ENCODE peak calls at places on chromosomes 11 and 22, in nine cellular contexts. Y is stimulated activated CD8-positive, alpha-beta memory T cell treated with anti-CD3 and anti-CD28 coated beads, Interleukin-2, amount 100 ng/mL, for 1 hour; H is NT2/D1; A is chondrocyte; C is hypothalamus; F is RPMI8226; V is activated gamma-delta T cell treated with Interleukin-2 at 50 U/mL for 16 hours; M is heart left ventricle; L is fibroblast of lung. P is an unnamed sample.

GRCh38 chr11:118908931-118909618 is 16.7 kb downstream of the BCL9L start:
- DNase-seq in Y (no peak), M (peak), F (no peak), H (no peak), C (no peak), A (peak), L (peak), V (no peak), P (peak)

GRCh38 chr22:47692811-47693210 is 930.4 kb downstream of the TBC1D22A start:
- DNase-seq in A (no peak), F (no peak), C (no peak), H (no peak), V (no peak), Y (no peak), L (no peak), M (no peak), P (no peak)

GRCh38 chr11:27402450-27402849 is 39.4 kb upstream of the CCDC34 start:
- DNase-seq in C (no peak), L (no peak), A (no peak), M (no peak), V (no peak), H (no peak), Y (no peak), F (no peak), P (no peak)

GRCh38 chr11:119742263-119742861 is 13.4 kb upstream of the NECTIN1 start:
- DNase-seq in F (no peak), L (no peak), V (no peak), M (no peak), C (no peak), Y (no peak), A (no peak), H (no peak), P (no peak)

GRCh38 chr22:22974795-22975580 is 87.4 kb downstream of the IGLL5 start:
- DNase-seq in H (no peak), M (no peak), C (no peak), L (no peak), Y (no peak), F (no peak), V (no peak), A (no peak), P (no peak)

GRCh38 chr11:69942333-69942820 is 123.2 kb upstream of the FGF3 start:
- DNase-seq in M (no peak), V (no peak), L (no peak), F (no peak), H (no peak), Y (no peak), C (no peak), A (peak), P (no peak)

GRCh38 chr22:35477911-35478582 is 62.6 kb upstream of the RASD2 start:
- DNase-seq in Y (no peak), M (peak), V (no peak), A (no peak), C (no peak), H (no peak), L (peak), F (peak), P (peak)

GRCh38 chr11:15258433-15259350 is 144.0 kb downstream of the INSC start:
- DNase-seq in C (no peak), M (no peak), Y (no peak), L (peak), F (no peak), V (no peak), A (no peak), H (no peak), P (peak)

GRCh38 chr11:78256962-78257361 is 68.2 kb downstream of the USP35 start:
- DNase-seq in L (peak), C (no peak), M (peak), H (no peak), Y (no peak), V (no peak), A (no peak), F (no peak), P (no peak)